ENCODE peak calls at places on chromosomes 16 and 17, in eight cellular contexts. One of them, this sample, is unnamed.

GRCh38 chr16:16025214-16025968 is 76.0 kb downstream of the ABCC1 start:
- DNase-seq in mucosa of gallbladder: no peak
- DNase-seq in occipital lobe: no peak
- DNase-seq in hippocampal formation: no peak
- DNase-seq in kidney epithelial cell: no peak
- DNase-seq in cardiac muscle cell: no peak
- DNase-seq in EL: peak; percentile 90
- DNase-seq in psoas muscle: no peak
- DNase-seq in this sample: no peak

GRCh38 chr16:30769379-30770089 is 7.4 kb downstream of the RNF40 start:
- DNase-seq in mucosa of gallbladder: no peak
- DNase-seq in occipital lobe: no peak
- DNase-seq in hippocampal formation: no peak
- DNase-seq in kidney epithelial cell: no peak
- DNase-seq in cardiac muscle cell: no peak
- DNase-seq in EL: no peak
- DNase-seq in psoas muscle: no peak
- DNase-seq in this sample: no peak

GRCh38 chr17:72104863-72105234 is 16.0 kb upstream of the SOX9 start:
- DNase-seq in mucosa of gallbladder: no peak
- DNase-seq in occipital lobe: no peak
- DNase-seq in hippocampal formation: no peak
- DNase-seq in kidney epithelial cell: no peak
- DNase-seq in cardiac muscle cell: no peak
- DNase-seq in EL: no peak
- DNase-seq in psoas muscle: no peak
- DNase-seq in this sample: no peak

GRCh38 chr16:15770107-15770506 is 86.7 kb downstream of the MYH11 start:
- DNase-seq in mucosa of gallbladder: no peak
- DNase-seq in occipital lobe: no peak
- DNase-seq in hippocampal formation: no peak
- DNase-seq in kidney epithelial cell: no peak
- DNase-seq in cardiac muscle cell: no peak
- DNase-seq in EL: no peak
- DNase-seq in psoas muscle: peak; percentile 39
- DNase-seq in this sample: no peak

GRCh38 chr17:77432791-77433190 is 292.0 kb downstream of the SEC14L1 start:
- DNase-seq in mucosa of gallbladder: no peak
- DNase-seq in occipital lobe: no peak
- DNase-seq in hippocampal formation: no peak
- DNase-seq in kidney epithelial cell: no peak
- DNase-seq in cardiac muscle cell: no peak
- DNase-seq in EL: no peak
- DNase-seq in psoas muscle: no peak
- DNase-seq in this sample: no peak

GRCh38 chr16:7303014-7303676 is 29.5 kb upstream of the RBFOX1 start:
- DNase-seq in mucosa of gallbladder: no peak
- DNase-seq in occipital lobe: no peak
- DNase-seq in hippocampal formation: no peak
- DNase-seq in kidney epithelial cell: no peak
- DNase-seq in cardiac muscle cell: peak; percentile 54
- DNase-seq in EL: no peak
- DNase-seq in psoas muscle: peak; percentile 55
- DNase-seq in this sample: no peak

GRCh38 chr17:80773243-80773991 is 218.2 kb upstream of the CHMP6 start:
- DNase-seq in mucosa of gallbladder: peak; percentile 50
- DNase-seq in occipital lobe: peak; percentile 80
- DNase-seq in hippocampal formation: peak; percentile 86
- DNase-seq in kidney epithelial cell: no peak
- DNase-seq in cardiac muscle cell: no peak
- DNase-seq in EL: no peak
- DNase-seq in psoas muscle: peak; percentile 94
- DNase-seq in this sample: peak; percentile 75

GRCh38 chr17:45289316-45290268 is 27.2 kb downstream of the MAP3K14 start:
- DNase-seq in mucosa of gallbladder: no peak
- DNase-seq in occipital lobe: no peak
- DNase-seq in hippocampal formation: no peak
- DNase-seq in kidney epithelial cell: no peak
- DNase-seq in cardiac muscle cell: peak; percentile 25
- DNase-seq in EL: no peak
- DNase-seq in psoas muscle: peak; percentile 51
- DNase-seq in this sample: no peak

GRCh38 chr17:49993423-49994037 is 1.5 kb downstream of the DLX3 start:
- DNase-seq in mucosa of gallbladder: no peak
- DNase-seq in occipital lobe: no peak
- DNase-seq in hippocampal formation: no peak
- DNase-seq in kidney epithelial cell: no peak
- DNase-seq in cardiac muscle cell: peak; percentile 66
- DNase-seq in EL: no peak
- DNase-seq in psoas muscle: no peak
- DNase-seq in this sample: no peak

GRCh38 chr17:42833771-42834422 is 700 bp downstream of the PSME3 start:
- DNase-seq in mucosa of gallbladder: no peak
- DNase-seq in occipital lobe: no peak
- DNase-seq in hippocampal formation: no peak
- DNase-seq in kidney epithelial cell: no peak
- DNase-seq in cardiac muscle cell: no peak
- DNase-seq in EL: no peak
- DNase-seq in psoas muscle: no peak
- DNase-seq in this sample: no peak

GRCh38 chr17:1693339-1693738 is 8.7 kb upstream of the PRPF8 start:
- DNase-seq in mucosa of gallbladder: no peak
- DNase-seq in occipital lobe: no peak
- DNase-seq in hippocampal formation: no peak
- DNase-seq in kidney epithelial cell: no peak
- DNase-seq in cardiac muscle cell: no peak
- DNase-seq in EL: peak; percentile 50
- DNase-seq in psoas muscle: no peak
- DNase-seq in this sample: no peak

GRCh38 chr17:71237903-71238538 is 882.8 kb upstream of the SOX9 start:
- DNase-seq in mucosa of gallbladder: no peak
- DNase-seq in occipital lobe: no peak
- DNase-seq in hippocampal formation: peak; percentile 53
- DNase-seq in kidney epithelial cell: no peak
- DNase-seq in cardiac muscle cell: no peak
- DNase-seq in EL: peak; percentile 49
- DNase-seq in psoas muscle: no peak
- DNase-seq in this sample: no peak

GRCh38 chr16:85227262-85227923 is 115.1 kb upstream of the CIBAR2 start:
- DNase-seq in mucosa of gallbladder: no peak
- DNase-seq in occipital lobe: no peak
- DNase-seq in hippocampal formation: no peak
- DNase-seq in kidney epithelial cell: peak; percentile 73
- DNase-seq in cardiac muscle cell: no peak
- DNase-seq in EL: no peak
- DNase-seq in psoas muscle: no peak
- DNase-seq in this sample: no peak

GRCh38 chr17:8463089-8463488 is 27.4 kb downstream of the NDEL1 start:
- DNase-seq in mucosa of gallbladder: no peak
- DNase-seq in occipital lobe: no peak
- DNase-seq in hippocampal formation: no peak
- DNase-seq in kidney epithelial cell: no peak
- DNase-seq in cardiac muscle cell: no peak
- DNase-seq in EL: no peak
- DNase-seq in psoas muscle: no peak
- DNase-seq in this sample: no peak

GRCh38 chr17:31517524-31517923 is 126.0 kb downstream of the RAB11FIP4 start:
- DNase-seq in mucosa of gallbladder: no peak
- DNase-seq in occipital lobe: no peak
- DNase-seq in hippocampal formation: no peak
- DNase-seq in kidney epithelial cell: no peak
- DNase-seq in cardiac muscle cell: peak; percentile 60
- DNase-seq in EL: no peak
- DNase-seq in psoas muscle: no peak
- DNase-seq in this sample: no peak

GRCh38 chr17:951388-952132 is 28.0 kb downstream of the NXN start:
- DNase-seq in mucosa of gallbladder: no peak
- DNase-seq in occipital lobe: no peak
- DNase-seq in hippocampal formation: no peak
- DNase-seq in kidney epithelial cell: peak; percentile 81
- DNase-seq in cardiac muscle cell: peak; percentile 87
- DNase-seq in EL: peak; percentile 98
- DNase-seq in psoas muscle: no peak
- DNase-seq in this sample: no peak

GRCh38 chr16:62720651-62721050 is 684.4 kb upstream of the CDH8 start:
- DNase-seq in mucosa of gallbladder: no peak
- DNase-seq in occipital lobe: no peak
- DNase-seq in hippocampal formation: no peak
- DNase-seq in kidney epithelial cell: no peak
- DNase-seq in cardiac muscle cell: no peak
- DNase-seq in EL: no peak
- DNase-seq in psoas muscle: no peak
- DNase-seq in this sample: no peak

GRCh38 chr17:77894126-77894956 is 64.2 kb upstream of the TNRC6C start:
- DNase-seq in mucosa of gallbladder: no peak
- DNase-seq in occipital lobe: no peak
- DNase-seq in hippocampal formation: no peak
- DNase-seq in kidney epithelial cell: no peak
- DNase-seq in cardiac muscle cell: no peak
- DNase-seq in EL: no peak
- DNase-seq in psoas muscle: peak; percentile 39
- DNase-seq in this sample: no peak

GRCh38 chr17:8581002-8581658 is 49.4 kb downstream of the MYH10 start:
- DNase-seq in mucosa of gallbladder: no peak
- DNase-seq in occipital lobe: no peak
- DNase-seq in hippocampal formation: no peak
- DNase-seq in kidney epithelial cell: no peak
- DNase-seq in cardiac muscle cell: no peak
- DNase-seq in EL: no peak
- DNase-seq in psoas muscle: no peak
- DNase-seq in this sample: no peak

GRCh38 chr16:57131351-57131970 is 39.1 kb downstream of the CPNE2 start:
- DNase-seq in mucosa of gallbladder: no peak
- DNase-seq in occipital lobe: peak; percentile 62
- DNase-seq in hippocampal formation: peak; percentile 91
- DNase-seq in kidney epithelial cell: no peak
- DNase-seq in cardiac muscle cell: no peak
- DNase-seq in EL: no peak
- DNase-seq in psoas muscle: peak; percentile 45
- DNase-seq in this sample: peak; percentile 80

GRCh38 chr17:43880420-43880991 is 26.8 kb downstream of the MPP2 start:
- DNase-seq in mucosa of gallbladder: peak; percentile 52
- DNase-seq in occipital lobe: no peak
- DNase-seq in hippocampal formation: no peak
- DNase-seq in kidney epithelial cell: no peak
- DNase-seq in cardiac muscle cell: peak; percentile 60
- DNase-seq in EL: peak; percentile 30
- DNase-seq in psoas muscle: peak; percentile 80
- DNase-seq in this sample: peak; percentile 23

GRCh38 chr17:47704116-47704515 is 10.2 kb downstream of the TBKBP1 start:
- DNase-seq in mucosa of gallbladder: no peak
- DNase-seq in occipital lobe: no peak
- DNase-seq in hippocampal formation: no peak
- DNase-seq in kidney epithelial cell: no peak
- DNase-seq in cardiac muscle cell: no peak
- DNase-seq in EL: no peak
- DNase-seq in psoas muscle: no peak
- DNase-seq in this sample: no peak

GRCh38 chr16:88320947-88321634 is 61.7 kb upstream of the ZNF469 start:
- DNase-seq in mucosa of gallbladder: no peak
- DNase-seq in occipital lobe: no peak
- DNase-seq in hippocampal formation: no peak
- DNase-seq in kidney epithelial cell: no peak
- DNase-seq in cardiac muscle cell: no peak
- DNase-seq in EL: peak; percentile 19
- DNase-seq in psoas muscle: no peak
- DNase-seq in this sample: no peak

GRCh38 chr17:77882481-77883212 is 75.9 kb upstream of the TNRC6C start:
- DNase-seq in mucosa of gallbladder: peak; percentile 52
- DNase-seq in occipital lobe: no peak
- DNase-seq in hippocampal formation: peak; percentile 53
- DNase-seq in kidney epithelial cell: no peak
- DNase-seq in cardiac muscle cell: no peak
- DNase-seq in EL: peak; percentile 42
- DNase-seq in psoas muscle: peak; percentile 67
- DNase-seq in this sample: no peak

GRCh38 chr16:787261-787966 is 767 bp downstream of the RPUSD1 start:
- DNase-seq in mucosa of gallbladder: no peak
- DNase-seq in occipital lobe: no peak
- DNase-seq in hippocampal formation: no peak
- DNase-seq in kidney epithelial cell: no peak
- DNase-seq in cardiac muscle cell: no peak
- DNase-seq in EL: no peak
- DNase-seq in psoas muscle: no peak
- DNase-seq in this sample: no peak

GRCh38 chr17:32954477-32954876 is 26.5 kb downstream of the TMEM98 start:
- DNase-seq in mucosa of gallbladder: peak; percentile 82
- DNase-seq in occipital lobe: no peak
- DNase-seq in hippocampal formation: no peak
- DNase-seq in kidney epithelial cell: no peak
- DNase-seq in cardiac muscle cell: no peak
- DNase-seq in EL: no peak
- DNase-seq in psoas muscle: no peak
- DNase-seq in this sample: no peak

GRCh38 chr16:67842509-67843342 is 606 bp downstream of the THAP11 start:
- DNase-seq in mucosa of gallbladder: peak; percentile 48
- DNase-seq in occipital lobe: peak; percentile 70
- DNase-seq in hippocampal formation: peak; percentile 38
- DNase-seq in kidney epithelial cell: no peak
- DNase-seq in cardiac muscle cell: peak; percentile 59
- DNase-seq in EL: peak; percentile 58
- DNase-seq in psoas muscle: peak; percentile 82
- DNase-seq in this sample: peak; percentile 27

GRCh38 chr17:45123076-45123770 is 9.1 kb downstream of the PLCD3 start:
- DNase-seq in mucosa of gallbladder: no peak
- DNase-seq in occipital lobe: no peak
- DNase-seq in hippocampal formation: no peak
- DNase-seq in kidney epithelial cell: no peak
- DNase-seq in cardiac muscle cell: no peak
- DNase-seq in EL: no peak
- DNase-seq in psoas muscle: no peak
- DNase-seq in this sample: no peak

GRCh38 chr17:4948166-4948996 is at the start of gene PFN1:
- DNase-seq in mucosa of gallbladder: peak; percentile 94
- DNase-seq in occipital lobe: peak; percentile 83
- DNase-seq in hippocampal formation: peak; percentile 84
- DNase-seq in kidney epithelial cell: no peak
- DNase-seq in cardiac muscle cell: peak; percentile 88
- DNase-seq in EL: peak; percentile 94
- DNase-seq in psoas muscle: peak; percentile 95
- DNase-seq in this sample: peak; percentile 78

GRCh38 chr17:82978765-82979349 is 100.6 kb upstream of the METRNL start:
- DNase-seq in mucosa of gallbladder: no peak
- DNase-seq in occipital lobe: no peak
- DNase-seq in hippocampal formation: no peak
- DNase-seq in kidney epithelial cell: no peak
- DNase-seq in cardiac muscle cell: no peak
- DNase-seq in EL: no peak
- DNase-seq in psoas muscle: no peak
- DNase-seq in this sample: no peak

GRCh38 chr17:15261818-15262290 is 3.3 kb downstream of the PMP22 start:
- DNase-seq in mucosa of gallbladder: no peak
- DNase-seq in occipital lobe: no peak
- DNase-seq in hippocampal formation: peak; percentile 52
- DNase-seq in kidney epithelial cell: no peak
- DNase-seq in cardiac muscle cell: no peak
- DNase-seq in EL: peak; percentile 48
- DNase-seq in psoas muscle: no peak
- DNase-seq in this sample: no peak

GRCh38 chr17:30905742-30906100 is 317 bp downstream of the TEFM start:
- DNase-seq in mucosa of gallbladder: no peak
- DNase-seq in occipital lobe: no peak
- DNase-seq in hippocampal formation: no peak
- DNase-seq in kidney epithelial cell: no peak
- DNase-seq in cardiac muscle cell: peak; percentile 21
- DNase-seq in EL: no peak
- DNase-seq in psoas muscle: no peak
- DNase-seq in this sample: no peak

GRCh38 chr17:4492762-4493561 is 5.7 kb upstream of the SPNS2 start:
- DNase-seq in mucosa of gallbladder: peak; percentile 76
- DNase-seq in occipital lobe: no peak
- DNase-seq in hippocampal formation: no peak
- DNase-seq in kidney epithelial cell: peak; percentile 88
- DNase-seq in cardiac muscle cell: peak; percentile 86
- DNase-seq in EL: peak; percentile 35
- DNase-seq in psoas muscle: no peak
- DNase-seq in this sample: peak; percentile 67

GRCh38 chr17:27247071-27247957 is 46.6 kb upstream of the WSB1 start:
- DNase-seq in mucosa of gallbladder: peak; percentile 95
- DNase-seq in occipital lobe: no peak
- DNase-seq in hippocampal formation: no peak
- DNase-seq in kidney epithelial cell: no peak
- DNase-seq in cardiac muscle cell: no peak
- DNase-seq in EL: peak; percentile 79
- DNase-seq in psoas muscle: peak; percentile 61
- DNase-seq in this sample: no peak

This sample was measured in anterior cingulate cortex.